ENCODE peak calls at places on chromosomes 7 and 10, in nine cellular contexts. B is mesendoderm, Q is nephron progenitor cell, P is AG08395, L is heart left ventricle, W is AG09319, V is cardiac fibroblast, D is fibroblast of the aortic adventitia, M is NCI-H748 treated with DMSO at 0.1 percent for 48 hours. X is an unnamed sample.

GRCh38 chr10:49184642-49185111 is 3.5 kb downstream of the TMEM273 start:
- DNase-seq in V (no peak), Q (no peak), M (no peak), W (no peak), D (no peak), P (no peak), B (no peak), L (no peak), X (no peak)

GRCh38 chr10:5589963-5590511 is 65.3 kb downstream of the CALML3 start:
- DNase-seq in P (peak), M (no peak), W (no peak), L (no peak), Q (no peak), V (peak), D (peak), B (no peak), X (peak)

GRCh38 chr7:46301677-46302076 is 380.6 kb upstream of the IGFBP3 start:
- DNase-seq in D (peak), M (no peak), B (no peak), V (peak), Q (no peak), W (no peak), L (no peak), P (peak), X (no peak)

GRCh38 chr10:31353574-31353973 is 34.6 kb downstream of the ZEB1 start:
- DNase-seq in L (no peak), P (peak), M (no peak), D (peak), B (peak), W (peak), Q (no peak), V (peak), X (peak)

GRCh38 chr7:23600251-23600650 is 3.1 kb downstream of the CCDC126 start:
- DNase-seq in L (no peak), W (no peak), Q (no peak), M (no peak), D (no peak), V (no peak), B (peak), P (peak), X (no peak)

GRCh38 chr7:8435120-8435519 is 1.7 kb downstream of the NXPH1 start:
- DNase-seq in M (no peak), D (no peak), P (no peak), B (peak), V (no peak), Q (peak), L (no peak), W (no peak), X (no peak)

GRCh38 chr7:6350057-6350752 is 77.8 kb upstream of the CYTH3 start:
- DNase-seq in D (no peak), Q (no peak), L (no peak), W (no peak), V (no peak), P (no peak), M (no peak), B (no peak), X (no peak)

GRCh38 chr7:44150966-44151678 is 10.0 kb upstream of the MYL7 start:
- DNase-seq in M (no peak), W (no peak), L (no peak), D (no peak), B (no peak), Q (no peak), V (no peak), P (no peak), X (no peak)

GRCh38 chr7:152436279-152437147 is 710 bp upstream of the KMT2C start:
- DNase-seq in P (peak), Q (peak), W (peak), M (peak), V (peak), D (peak), B (peak), L (peak), X (peak)

GRCh38 chr7:80288175-80289122 is 153.8 kb downstream of the GNAI1 start:
- DNase-seq in M (no peak), D (peak), P (no peak), L (no peak), W (no peak), B (peak), V (no peak), Q (peak), X (no peak)

GRCh38 chr10:78602201-78602917 is 466.4 kb upstream of the ZMIZ1 start:
- DNase-seq in Q (no peak), L (no peak), M (no peak), B (no peak), P (no peak), D (no peak), W (no peak), V (no peak), X (no peak)

GRCh38 chr10:5369362-5370158 is 4.8 kb downstream of the UCN3 start:
- DNase-seq in V (no peak), B (no peak), P (no peak), M (no peak), Q (no peak), L (no peak), W (no peak), D (peak), X (no peak)

GRCh38 chr10:78899996-78900714 is 168.6 kb upstream of the ZMIZ1 start:
- DNase-seq in D (peak), M (no peak), P (no peak), B (no peak), V (peak), W (no peak), L (no peak), Q (no peak), X (no peak)

GRCh38 chr10:66349726-66350125 is 576.1 kb upstream of the LRRTM3 start:
- DNase-seq in B (no peak), L (no peak), Q (no peak), D (no peak), W (no peak), P (no peak), V (no peak), M (no peak), X (no peak)

GRCh38 chr7:34507191-34507590 is 150.8 kb upstream of the NPSR1 start:
- DNase-seq in W (no peak), M (no peak), L (no peak), P (no peak), B (no peak), D (no peak), Q (no peak), V (no peak), X (no peak)

GRCh38 chr10:132383751-132384181 is 13.2 kb upstream of the PWWP2B start:
- DNase-seq in V (no peak), Q (no peak), L (peak), B (no peak), P (no peak), W (no peak), M (no peak), D (no peak), X (no peak)